ENCODE peak calls at places on chromosomes 2 and 18, in five cellular contexts. U is LHCN-M2, I is fibroblast of pulmonary artery, P is cardiac fibroblast, L is T-helper 9 cell. O is an unnamed sample.

GRCh38 chr18:35268811-35269210 is 21.2 kb downstream of the ZSCAN30 start:
- DNase-seq in L (no peak), I (no peak), U (no peak), P (no peak), O (no peak)

GRCh38 chr18:58241877-58242276 is 197.9 kb downstream of the NEDD4L start:
- DNase-seq in U (peak; percentile 98), P (peak; percentile 98), I (peak; percentile 74), L (no peak), O (peak; percentile 81)

GRCh38 chr2:106095478-106096392 is 98.4 kb downstream of the UXS1 start:
- DNase-seq in U (no peak), L (peak; percentile 72), P (no peak), I (no peak), O (no peak)

GRCh38 chr2:187575081-187576067 is 21.1 kb upstream of the TFPI start:
- DNase-seq in U (peak; percentile 38), L (no peak), I (peak; percentile 68), P (peak; percentile 53), O (peak; percentile 93)

GRCh38 chr2:100603945-100604633 is 41.3 kb downstream of the PDCL3 start:
- DNase-seq in U (peak; percentile 70), L (no peak), I (peak; percentile 35), P (peak; percentile 70), O (peak; percentile 76)

GRCh38 chr2:27263287-27264252 is 723 bp upstream of the SLC30A3 start:
- DNase-seq in L (no peak), I (no peak), U (no peak), P (no peak), O (no peak)

GRCh38 chr2:29397039-29397438 is 281.8 kb downstream of the CLIP4 start:
- DNase-seq in I (no peak), P (no peak), U (peak; percentile 56), L (no peak), O (no peak)

GRCh38 chr2:70556608-70557007 is 3.0 kb upstream of the TGFA start:
- DNase-seq in U (no peak), L (no peak), I (no peak), P (no peak), O (no peak)

GRCh38 chr2:59044733-59045132 is 803.6 kb upstream of the FANCL start:
- DNase-seq in L (no peak), I (no peak), P (no peak), U (no peak), O (no peak)

GRCh38 chr2:130852521-130853115 is 15.9 kb downstream of the ARHGEF4 start:
- DNase-seq in I (no peak), P (no peak), U (no peak), L (no peak), O (no peak)

GRCh38 chr2:238926761-238927611 is 79.1 kb downstream of the TWIST2 start:
- DNase-seq in U (no peak), I (no peak), P (no peak), L (no peak), O (no peak)

GRCh38 chr2:40401896-40402295 is 50.0 kb downstream of the SLC8A1 start:
- DNase-seq in L (no peak), P (peak; percentile 97), I (peak; percentile 81), U (peak; percentile 95), O (peak; percentile 86)

GRCh38 chr2:168137510-168138180 is 109.8 kb downstream of the STK39 start:
- DNase-seq in U (no peak), L (no peak), P (no peak), I (no peak), O (no peak)

GRCh38 chr2:71852141-71852711 is 295.4 kb downstream of the CYP26B1 start:
- DNase-seq in I (no peak), U (no peak), P (no peak), L (no peak), O (no peak)

GRCh38 chr2:239882335-239882734 is 142.8 kb downstream of the NDUFA10 start:
- DNase-seq in U (no peak), P (peak; percentile 17), L (peak; percentile 47), I (peak; percentile 16), O (peak; percentile 8)

GRCh38 chr2:241132549-241133435 is 16.5 kb downstream of the PASK start:
- DNase-seq in U (no peak), L (no peak), I (no peak), P (no peak), O (no peak)

GRCh38 chr2:195477996-195478382 is 179.0 kb upstream of the SLC39A10 start:
- DNase-seq in L (no peak), I (peak; percentile 61), U (no peak), P (no peak), O (no peak)

GRCh38 chr2:27379840-27380625 is 501 bp downstream of the ZNF513 start:
- DNase-seq in P (peak; percentile 50), U (peak; percentile 55), I (peak; percentile 29), L (peak; percentile 44), O (peak; percentile 56)

GRCh38 chr2:240170354-240170735 is 29.9 kb upstream of the OTOS start:
- DNase-seq in U (no peak), L (no peak), P (no peak), I (no peak), O (peak; percentile 6)

GRCh38 chr2:12048551-12048950 is 302.1 kb downstream of the LPIN1 start:
- DNase-seq in P (no peak), L (no peak), I (no peak), U (no peak), O (no peak)

GRCh38 chr18:79818036-79818435 is 20.3 kb downstream of the KCNG2 start:
- DNase-seq in P (peak; percentile 18), L (no peak), U (no peak), I (no peak), O (no peak)

GRCh38 chr2:96147593-96148201 is 2.5 kb upstream of the DUSP2 start:
- DNase-seq in U (no peak), I (no peak), L (no peak), P (no peak), O (no peak)

GRCh38 chr2:120520929-120521912 is 175.3 kb downstream of the INHBB start:
- DNase-seq in L (no peak), U (peak; percentile 30), P (peak; percentile 55), I (peak; percentile 61), O (peak; percentile 43)

GRCh38 chr2:74843371-74844298 is 9.7 kb downstream of the HK2 start:
- DNase-seq in U (peak; percentile 90), P (peak; percentile 91), I (peak; percentile 87), L (no peak), O (peak; percentile 89)

GRCh38 chr2:74235041-74235440 is 36.6 kb downstream of the MTHFD2 start:
- DNase-seq in P (no peak), U (no peak), I (no peak), L (no peak), O (no peak)

GRCh38 chr2:201665420-201666158 is 22.3 kb upstream of the TMEM237 start:
- DNase-seq in U (no peak), P (peak; percentile 34), L (no peak), I (peak; percentile 8), O (peak; percentile 45)

GRCh38 chr2:1972428-1972827 is 228.1 kb upstream of the PXDN start:
- DNase-seq in I (peak; percentile 60), U (no peak), L (no peak), P (peak; percentile 24), O (peak; percentile 75)

GRCh38 chr2:46632349-46632748 is 153.0 kb downstream of the TMEM247 start:
- DNase-seq in L (no peak), U (peak; percentile 56), P (peak; percentile 84), I (peak; percentile 84), O (peak; percentile 59)

GRCh38 chr2:202035941-202036372 is 2.3 kb downstream of the FZD7 start:
- DNase-seq in I (no peak), P (no peak), L (no peak), U (no peak), O (no peak)

GRCh38 chr2:240813231-240813921 is 6.6 kb downstream of the KIF1A start:
- DNase-seq in I (no peak), U (no peak), L (no peak), P (no peak), O (no peak)

GRCh38 chr2:17166506-17166905 is 351.7 kb downstream of the RAD51AP2 start:
- DNase-seq in I (no peak), U (peak; percentile 86), P (peak; percentile 13), L (no peak), O (peak; percentile 68)

GRCh38 chr18:22302152-22302551 is 115.6 kb downstream of the CTAGE1 start:
- DNase-seq in I (no peak), U (no peak), L (no peak), P (no peak), O (no peak)

GRCh38 chr2:135047295-135047694 is at the start of gene MAP3K19:
- DNase-seq in P (no peak), I (peak; percentile 4), U (no peak), L (no peak), O (no peak)

GRCh38 chr18:323253-323622 is 55.4 kb upstream of the THOC1 start:
- DNase-seq in L (no peak), I (peak; percentile 41), U (peak; percentile 41), P (peak; percentile 49), O (peak; percentile 58)

GRCh38 chr2:56318147-56318546 is 134.4 kb downstream of the CCDC85A start:
- DNase-seq in U (no peak), I (no peak), P (no peak), L (no peak), O (no peak)

GRCh38 chr2:40300391-40300790 is 151.5 kb downstream of the SLC8A1 start:
- DNase-seq in P (no peak), U (no peak), I (no peak), L (no peak), O (no peak)

GRCh38 chr2:40439473-40439872 is 12.4 kb downstream of the SLC8A1 start:
- DNase-seq in P (peak; percentile 47), U (peak; percentile 44), L (no peak), I (no peak), O (peak; percentile 44)

GRCh38 chr2:43227830-43228280 is 1.4 kb upstream of the ZFP36L2 start:
- DNase-seq in U (no peak), I (no peak), L (no peak), P (no peak), O (no peak)

O was measured in fibroblast of lung.